ENCODE peak calls at places on chromosome 22, in four cellular contexts. K is SK-N-SH, W is A549, V is HepG2. Q is an unnamed sample.

GRCh38 chr22:19568337-19569311 is 44.4 kb upstream of the CLDN5 start:
- DNase-seq in V (no peak), K (no peak), W (peak; percentile 40), Q (no peak)

GRCh38 chr22:38776086-38776485 is 17.9 kb downstream of the DNAL4 start:
- DNase-seq in V (no peak), K (no peak), W (no peak), Q (no peak)

GRCh38 chr22:49971232-49972162 is 10.9 kb downstream of the PIM3 start:
- DNase-seq in V (no peak), K (peak; percentile 71), W (peak; percentile 84), Q (no peak)

GRCh38 chr22:40324468-40325305 is 21.6 kb upstream of the ADSL start:
- DNase-seq in K (no peak), W (no peak), V (no peak), Q (no peak)

GRCh38 chr22:23275751-23276150 is 95.4 kb downstream of the BCR start:
- DNase-seq in V (no peak), W (no peak), K (no peak), Q (no peak)

GRCh38 chr22:50612715-50613221 is 12.2 kb downstream of the MAPK8IP2 start:
- DNase-seq in V (no peak), K (peak; percentile 89), W (no peak), Q (no peak)

GRCh38 chr22:40203568-40203967 is 25.8 kb downstream of the TNRC6B start:
- DNase-seq in V (no peak), W (no peak), K (no peak), Q (no peak)

GRCh38 chr22:25900390-25900789 is 158.4 kb downstream of the MYO18B start:
- DNase-seq in V (no peak), K (no peak), W (no peak), Q (no peak)

GRCh38 chr22:39475337-39475736 is 18.5 kb downstream of the MGAT3 start:
- DNase-seq in W (no peak), K (peak; percentile 36), V (no peak), Q (no peak)

GRCh38 chr22:22058649-22059475 is 76.3 kb upstream of the TOP3B start:
- DNase-seq in V (no peak), K (no peak), W (no peak), Q (no peak)

GRCh38 chr22:23574371-23574811 is 5.7 kb downstream of the IGLL1 start:
- DNase-seq in V (no peak), W (no peak), K (no peak), Q (no peak)

GRCh38 chr22:23862103-23862502 is 4.4 kb downstream of the SLC2A11 start:
- DNase-seq in W (peak; percentile 59), V (no peak), K (peak; percentile 65), Q (no peak)

GRCh38 chr22:34057726-34058125 is 137.4 kb upstream of the LARGE1 start:
- DNase-seq in W (no peak), K (no peak), V (no peak), Q (no peak)

GRCh38 chr22:37624876-37625275 is 14.6 kb upstream of the SH3BP1 start:
- DNase-seq in K (no peak), V (no peak), W (no peak), Q (no peak)

GRCh38 chr22:41976961-41977566 is 7.8 kb downstream of the SEPTIN3 start:
- DNase-seq in W (no peak), K (peak; percentile 70), V (no peak), Q (no peak)

GRCh38 chr22:36289406-36289870 is 36.5 kb downstream of the APOL1 start:
- DNase-seq in V (no peak), W (no peak), K (no peak), Q (no peak)

GRCh38 chr22:36287881-36288515 is 35.1 kb downstream of the APOL1 start:
- DNase-seq in K (no peak), W (no peak), V (no peak), Q (no peak)

GRCh38 chr22:36286096-36286957 is 33.4 kb downstream of the APOL1 start:
- DNase-seq in W (peak; percentile 68), K (peak; percentile 94), V (peak; percentile 52), Q (no peak)

GRCh38 chr22:36285545-36285944 is 32.6 kb downstream of the APOL1 start:
- DNase-seq in K (peak; percentile 19), V (no peak), W (no peak), Q (no peak)

DNA sequence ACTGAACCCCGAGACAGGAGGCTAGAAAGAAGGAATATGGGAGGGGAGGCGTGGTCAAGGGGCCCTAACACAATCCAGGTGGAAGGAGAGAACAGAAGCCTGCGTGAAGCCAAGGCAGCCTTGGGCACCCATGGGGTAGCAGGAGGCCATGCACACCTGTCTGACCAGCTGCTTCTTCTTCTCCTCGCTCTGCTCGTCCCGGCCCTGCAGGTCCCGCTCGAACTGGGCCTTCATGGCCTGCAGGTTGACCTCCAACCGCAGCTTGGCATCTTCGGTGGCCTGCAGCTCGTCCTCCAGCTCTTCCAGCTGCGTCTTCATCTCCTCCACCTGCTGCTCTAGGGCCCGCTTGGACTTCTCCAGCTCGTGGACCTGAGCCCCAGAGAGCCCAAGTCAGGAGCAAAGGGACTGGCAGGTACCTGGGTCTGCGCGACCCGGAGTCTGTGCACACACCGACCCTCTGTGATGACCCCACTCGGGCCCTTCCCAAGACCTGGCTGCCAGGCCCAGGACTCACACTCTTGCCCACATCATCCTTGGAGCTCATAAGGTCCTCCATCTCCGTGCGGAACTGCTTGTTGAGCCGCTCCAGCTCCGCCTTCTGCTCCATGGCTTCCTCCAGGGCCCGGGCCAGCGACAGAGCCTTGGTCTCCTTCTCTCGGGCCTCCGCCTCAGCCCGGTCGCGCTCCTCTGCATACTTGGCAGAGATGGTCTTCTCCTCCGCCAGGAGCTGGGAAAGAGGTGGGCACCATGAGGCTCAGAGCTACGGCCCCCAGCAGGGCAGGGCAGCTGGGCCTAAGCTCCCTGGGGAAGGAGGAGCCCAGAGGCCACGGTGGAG is 35.9 kb downstream of the APOL1 start:
- DNase-seq in V (no peak), K (no peak), W (no peak), Q (no peak)
- TF ChIP-seq PBX3 in V (no peak), K (no peak), W (no peak), Q (no peak)

GRCh38 chr22:48940266-48940987 is 887.2 kb downstream of the BRD1 start:
- DNase-seq in K (no peak), V (no peak), W (no peak), Q (no peak)
- TF ChIP-seq PBX3 in K (no peak), V (no peak), W (no peak), Q (no peak)

GRCh38 chr22:28030442-28030841 is 111.4 kb upstream of the PITPNB start:
- DNase-seq in W (no peak), K (no peak), V (no peak), Q (no peak)

GRCh38 chr22:28031383-28031922 is 112.4 kb upstream of the PITPNB start:
- DNase-seq in K (no peak), V (no peak), W (no peak), Q (no peak)

GRCh38 chr22:28027453-28028448 is 108.7 kb upstream of the PITPNB start:
- DNase-seq in K (peak; percentile 52), V (no peak), W (no peak), Q (no peak)

GRCh38 chr22:28029962-28030361 is 110.9 kb upstream of the PITPNB start:
- DNase-seq in W (no peak), V (no peak), K (peak; percentile 3), Q (no peak)

DNA sequence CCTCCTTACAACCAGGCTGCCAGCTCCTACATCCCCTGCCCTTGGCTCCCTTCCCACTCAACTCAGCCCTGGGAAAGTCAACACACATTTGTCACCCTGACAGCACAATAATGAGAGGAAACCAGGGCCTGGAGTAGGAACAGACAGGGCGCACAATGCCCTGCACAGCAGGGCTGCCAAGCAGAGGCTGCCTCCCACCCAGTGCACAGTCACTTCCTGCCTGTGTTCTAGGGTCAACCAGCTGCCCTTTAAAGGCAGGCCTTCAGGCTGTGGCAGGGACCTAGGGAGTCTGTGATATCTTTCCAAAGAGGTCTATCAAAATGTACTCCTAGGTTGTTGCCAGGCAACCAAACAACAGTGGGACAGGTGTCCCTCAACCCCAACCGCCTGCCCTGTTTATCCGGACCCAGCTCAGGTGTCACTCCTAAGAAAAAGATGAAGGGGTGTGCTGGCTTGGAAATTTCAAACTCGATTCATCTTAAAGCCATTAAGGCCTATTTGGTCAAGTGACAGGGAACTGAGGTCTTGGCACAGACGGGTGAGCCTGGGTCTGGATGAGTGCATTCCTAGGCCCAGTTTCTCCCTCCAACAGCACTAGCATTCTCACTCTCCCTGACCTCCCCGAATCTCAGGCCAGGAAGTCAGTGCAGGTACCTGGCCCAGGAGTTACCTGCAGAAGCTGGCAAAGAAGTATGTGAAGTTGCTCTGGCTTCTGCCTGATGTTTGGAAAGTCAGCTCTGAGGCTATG is 110.3 kb upstream of the PITPNB start:
- DNase-seq in W (peak; percentile 35), K (peak; percentile 59), V (no peak), Q (no peak)
- TF ChIP-seq PBX3 in W (no peak), K (peak; percentile 89), V (no peak), Q (no peak)

GRCh38 chr22:44202261-44202789 is 21.6 kb downstream of the PARVG start:
- DNase-seq in K (no peak), W (no peak), V (no peak), Q (no peak)
- TF ChIP-seq PBX3 in K (no peak), W (no peak), V (no peak), Q (no peak)

GRCh38 chr22:46114518-46115387 is 35.6 kb upstream of the PPARA start:
- DNase-seq in K (no peak), V (no peak), W (no peak), Q (no peak)
- TF ChIP-seq PBX3 in K (peak; percentile 22), V (no peak), W (no peak), Q (no peak)

GRCh38 chr22:28829358-28830181 is 29.2 kb upstream of the XBP1 start:
- DNase-seq in K (peak; percentile 77), W (peak; percentile 64), V (peak; percentile 92), Q (no peak)
- TF ChIP-seq PBX3 in K (no peak), W (no peak), V (no peak), Q (no peak)

Q was measured in GM12878.